ENCODE peak calls at places on chromosomes 12 and 14, in five cellular contexts. R is cardiac fibroblast; D is psoas muscle; J is stimulated activated CD8-positive, alpha-beta memory T cell treated with anti-CD3 and anti-CD28 coated beads, Interleukin-4, amount 100 ng/mL, for 24 hours; B is naive thymus-derived CD8-positive, alpha-beta T cell. K is an unnamed sample.

GRCh38 chr14:93263416-93263815 is 56.4 kb downstream of the UBR7 start:
- DNase-seq in R (no peak), D (no peak), J (no peak), B (no peak), K (no peak)

GRCh38 chr14:99378782-99379214 is 101.9 kb downstream of the SETD3 start:
- DNase-seq in R (no peak), D (no peak), J (no peak), B (no peak), K (no peak)

GRCh38 chr14:39303100-39303499 is 69.4 kb downstream of the MIA2 start:
- DNase-seq in R (no peak), D (no peak), J (no peak), B (no peak), K (no peak)

GRCh38 chr12:69112616-69113015 is 126.8 kb upstream of the CPSF6 start:
- DNase-seq in R (no peak), D (no peak), J (no peak), B (no peak), K (no peak)

GRCh38 chr12:51085757-51086156 is 2.4 kb upstream of the CSRNP2 start:
- DNase-seq in R (no peak), D (no peak), J (no peak), B (no peak), K (no peak)

GRCh38 chr12:121523741-121524140 is 57.1 kb downstream of the KDM2B start:
- DNase-seq in R (no peak), D (no peak), J (no peak), B (no peak), K (no peak)

GRCh38 chr12:124390442-124391116 is 95.7 kb downstream of the RFLNA start:
- DNase-seq in R (peak; percentile 78), D (peak; percentile 76), J (no peak), B (no peak), K (peak; percentile 77)

GRCh38 chr14:51657762-51658161 is 6.1 kb downstream of the FRMD6 start:
- DNase-seq in R (no peak), D (no peak), J (no peak), B (no peak), K (no peak)

GRCh38 chr14:96160913-96161310 is 43.7 kb upstream of the BDKRB2 start:
- DNase-seq in R (no peak), D (no peak), J (no peak), B (no peak), K (no peak)

GRCh38 chr12:124286414-124286813 is 8.5 kb upstream of the RFLNA start:
- DNase-seq in R (peak; percentile 47), D (no peak), J (no peak), B (no peak), K (no peak)

GRCh38 chr12:108611884-108612415 is 14.1 kb upstream of the TMEM119 start:
- DNase-seq in R (peak; percentile 64), D (no peak), J (peak; percentile 52), B (peak; percentile 49), K (no peak)

GRCh38 chr12:47763481-47764344 is 5.0 kb upstream of the RAPGEF3 start:
- DNase-seq in R (peak; percentile 33), D (peak; percentile 1), J (no peak), B (no peak), K (peak; percentile 33)

GRCh38 chr12:24854908-24855307 is 94.0 kb downstream of the BCAT1 start:
- DNase-seq in R (no peak), D (no peak), J (no peak), B (no peak), K (no peak)

GRCh38 chr14:27012641-27013040 is 414.8 kb upstream of the NOVA1 start:
- DNase-seq in R (no peak), D (no peak), J (no peak), B (no peak), K (no peak)

K was measured in heart left ventricle.